ENCODE peak calls at places on chromosomes 7 and 10, in ten cellular contexts. One of them, this sample, is unnamed.

GRCh38 chr10:35352508-35352907 is 16.2 kb downstream of the CCNY start:
- DNase-seq in tibial artery: no peak
- DNase-seq in tibial nerve: no peak
- DNase-seq in GM23338: no peak
- DNase-seq in cardiac muscle cell: no peak
- DNase-seq in colonic mucosa: no peak
- DNase-seq in dorsolateral prefrontal cortex: no peak
- DNase-seq in GM06990: no peak
- DNase-seq in bronchial epithelial cell: no peak
- DNase-seq in left ventricle myocardium inferior: no peak
- DNase-seq in this sample: no peak

GRCh38 chr10:96502561-96503267 is 11.0 kb downstream of the TLL2 start:
- DNase-seq in tibial artery: no peak
- DNase-seq in tibial nerve: no peak
- DNase-seq in GM23338: no peak
- DNase-seq in cardiac muscle cell: no peak
- DNase-seq in colonic mucosa: no peak
- DNase-seq in dorsolateral prefrontal cortex: no peak
- DNase-seq in GM06990: no peak
- DNase-seq in bronchial epithelial cell: peak
- DNase-seq in left ventricle myocardium inferior: no peak
- DNase-seq in this sample: peak

GRCh38 chr10:74381291-74381885 is 230.4 kb downstream of the ADK start:
- DNase-seq in tibial artery: no peak
- DNase-seq in tibial nerve: no peak
- DNase-seq in GM23338: no peak
- DNase-seq in cardiac muscle cell: no peak
- DNase-seq in colonic mucosa: no peak
- DNase-seq in dorsolateral prefrontal cortex: no peak
- DNase-seq in GM06990: no peak
- DNase-seq in bronchial epithelial cell: no peak
- DNase-seq in left ventricle myocardium inferior: no peak
- DNase-seq in this sample: no peak

GRCh38 chr7:17463511-17464085 is 165.1 kb downstream of the AHR start:
- DNase-seq in tibial artery: no peak
- DNase-seq in tibial nerve: no peak
- DNase-seq in GM23338: no peak
- DNase-seq in cardiac muscle cell: no peak
- DNase-seq in colonic mucosa: no peak
- DNase-seq in dorsolateral prefrontal cortex: no peak
- DNase-seq in GM06990: no peak
- DNase-seq in bronchial epithelial cell: no peak
- DNase-seq in left ventricle myocardium inferior: no peak
- DNase-seq in this sample: no peak

GRCh38 chr10:113300628-113301027 is 252.2 kb upstream of the HABP2 start:
- DNase-seq in tibial artery: no peak
- DNase-seq in tibial nerve: no peak
- DNase-seq in GM23338: no peak
- DNase-seq in cardiac muscle cell: no peak
- DNase-seq in colonic mucosa: no peak
- DNase-seq in dorsolateral prefrontal cortex: no peak
- DNase-seq in GM06990: no peak
- DNase-seq in bronchial epithelial cell: no peak
- DNase-seq in left ventricle myocardium inferior: no peak
- DNase-seq in this sample: no peak

GRCh38 chr7:120995659-120996058 is 7.1 kb downstream of the CPED1 start:
- DNase-seq in tibial artery: no peak
- DNase-seq in tibial nerve: no peak
- DNase-seq in GM23338: no peak
- DNase-seq in cardiac muscle cell: no peak
- DNase-seq in colonic mucosa: no peak
- DNase-seq in dorsolateral prefrontal cortex: no peak
- DNase-seq in GM06990: no peak
- DNase-seq in bronchial epithelial cell: no peak
- DNase-seq in left ventricle myocardium inferior: no peak
- DNase-seq in this sample: no peak

GRCh38 chr7:79453558-79454324 is at the start of gene MAGI2:
- DNase-seq in tibial artery: peak
- DNase-seq in tibial nerve: peak
- DNase-seq in GM23338: peak
- DNase-seq in cardiac muscle cell: peak
- DNase-seq in colonic mucosa: peak
- DNase-seq in dorsolateral prefrontal cortex: peak
- DNase-seq in GM06990: no peak
- DNase-seq in bronchial epithelial cell: peak
- DNase-seq in left ventricle myocardium inferior: peak
- DNase-seq in this sample: no peak

GRCh38 chr7:86937499-86937898 is 122.0 kb downstream of the ELAPOR2 start:
- DNase-seq in tibial artery: no peak
- DNase-seq in tibial nerve: no peak
- DNase-seq in GM23338: no peak
- DNase-seq in cardiac muscle cell: no peak
- DNase-seq in colonic mucosa: no peak
- DNase-seq in dorsolateral prefrontal cortex: no peak
- DNase-seq in GM06990: no peak
- DNase-seq in bronchial epithelial cell: no peak
- DNase-seq in left ventricle myocardium inferior: no peak
- DNase-seq in this sample: no peak

GRCh38 chr10:60952846-60953220 is 8.8 kb upstream of the RHOBTB1 start:
- DNase-seq in tibial artery: no peak
- DNase-seq in tibial nerve: no peak
- DNase-seq in GM23338: no peak
- DNase-seq in cardiac muscle cell: no peak
- DNase-seq in colonic mucosa: no peak
- DNase-seq in dorsolateral prefrontal cortex: no peak
- DNase-seq in GM06990: no peak
- DNase-seq in bronchial epithelial cell: no peak
- DNase-seq in left ventricle myocardium inferior: no peak
- DNase-seq in this sample: no peak

GRCh38 chr7:768881-769504 is 41.9 kb upstream of the PRKAR1B start:
- DNase-seq in tibial artery: no peak
- DNase-seq in tibial nerve: no peak
- DNase-seq in GM23338: peak
- DNase-seq in cardiac muscle cell: peak
- DNase-seq in colonic mucosa: no peak
- DNase-seq in dorsolateral prefrontal cortex: no peak
- DNase-seq in GM06990: no peak
- DNase-seq in bronchial epithelial cell: no peak
- DNase-seq in left ventricle myocardium inferior: peak
- DNase-seq in this sample: no peak

GRCh38 chr10:74244097-74244685 is 93.2 kb downstream of the ADK start:
- DNase-seq in tibial artery: no peak
- DNase-seq in tibial nerve: no peak
- DNase-seq in GM23338: peak
- DNase-seq in cardiac muscle cell: peak
- DNase-seq in colonic mucosa: peak
- DNase-seq in dorsolateral prefrontal cortex: no peak
- DNase-seq in GM06990: no peak
- DNase-seq in bronchial epithelial cell: peak
- DNase-seq in left ventricle myocardium inferior: no peak
- DNase-seq in this sample: no peak

GRCh38 chr10:34710391-34710751 is 104.7 kb downstream of the PARD3 start:
- DNase-seq in tibial artery: no peak
- DNase-seq in tibial nerve: no peak
- DNase-seq in GM23338: no peak
- DNase-seq in cardiac muscle cell: peak
- DNase-seq in colonic mucosa: no peak
- DNase-seq in dorsolateral prefrontal cortex: no peak
- DNase-seq in GM06990: no peak
- DNase-seq in bronchial epithelial cell: peak
- DNase-seq in left ventricle myocardium inferior: no peak
- DNase-seq in this sample: no peak

GRCh38 chr10:125128397-125129075 is 31.8 kb downstream of the CTBP2 start:
- DNase-seq in tibial artery: no peak
- DNase-seq in tibial nerve: no peak
- DNase-seq in GM23338: no peak
- DNase-seq in cardiac muscle cell: no peak
- DNase-seq in colonic mucosa: no peak
- DNase-seq in dorsolateral prefrontal cortex: no peak
- DNase-seq in GM06990: no peak
- DNase-seq in bronchial epithelial cell: no peak
- DNase-seq in left ventricle myocardium inferior: no peak
- DNase-seq in this sample: no peak

GRCh38 chr10:133401500-133401899 is 7.5 kb downstream of the MTG1 start:
- DNase-seq in tibial artery: no peak
- DNase-seq in tibial nerve: no peak
- DNase-seq in GM23338: no peak
- DNase-seq in cardiac muscle cell: no peak
- DNase-seq in colonic mucosa: no peak
- DNase-seq in dorsolateral prefrontal cortex: no peak
- DNase-seq in GM06990: no peak
- DNase-seq in bronchial epithelial cell: no peak
- DNase-seq in left ventricle myocardium inferior: no peak
- DNase-seq in this sample: no peak

GRCh38 chr10:7121154-7121797 is 289.6 kb downstream of the SFMBT2 start:
- DNase-seq in tibial artery: no peak
- DNase-seq in tibial nerve: no peak
- DNase-seq in GM23338: peak
- DNase-seq in cardiac muscle cell: peak
- DNase-seq in colonic mucosa: peak
- DNase-seq in dorsolateral prefrontal cortex: peak
- DNase-seq in GM06990: peak
- DNase-seq in bronchial epithelial cell: no peak
- DNase-seq in left ventricle myocardium inferior: peak
- DNase-seq in this sample: no peak

GRCh38 chr10:133100186-133100585 is 12.5 kb downstream of the ADGRA1 start:
- DNase-seq in tibial artery: no peak
- DNase-seq in tibial nerve: no peak
- DNase-seq in GM23338: no peak
- DNase-seq in cardiac muscle cell: no peak
- DNase-seq in colonic mucosa: no peak
- DNase-seq in dorsolateral prefrontal cortex: no peak
- DNase-seq in GM06990: no peak
- DNase-seq in bronchial epithelial cell: no peak
- DNase-seq in left ventricle myocardium inferior: no peak
- DNase-seq in this sample: no peak

GRCh38 chr10:59878915-59879314 is 27.4 kb downstream of the CCDC6 start:
- DNase-seq in tibial artery: no peak
- DNase-seq in tibial nerve: no peak
- DNase-seq in GM23338: no peak
- DNase-seq in cardiac muscle cell: no peak
- DNase-seq in colonic mucosa: no peak
- DNase-seq in dorsolateral prefrontal cortex: no peak
- DNase-seq in GM06990: no peak
- DNase-seq in bronchial epithelial cell: no peak
- DNase-seq in left ventricle myocardium inferior: no peak
- DNase-seq in this sample: no peak
- H3K4me3 ChIP-seq in tibial artery: no peak
- H3K4me3 ChIP-seq in tibial nerve: no peak
- H3K4me3 ChIP-seq in GM23338: no peak
- H3K4me3 ChIP-seq in cardiac muscle cell: no peak
- H3K4me3 ChIP-seq in colonic mucosa: no peak
- H3K4me3 ChIP-seq in dorsolateral prefrontal cortex: no peak
- H3K4me3 ChIP-seq in GM06990: peak
- H3K4me3 ChIP-seq in bronchial epithelial cell: no peak
- H3K4me3 ChIP-seq in left ventricle myocardium inferior: no peak
- H3K4me3 ChIP-seq in this sample: no peak

DNA sequence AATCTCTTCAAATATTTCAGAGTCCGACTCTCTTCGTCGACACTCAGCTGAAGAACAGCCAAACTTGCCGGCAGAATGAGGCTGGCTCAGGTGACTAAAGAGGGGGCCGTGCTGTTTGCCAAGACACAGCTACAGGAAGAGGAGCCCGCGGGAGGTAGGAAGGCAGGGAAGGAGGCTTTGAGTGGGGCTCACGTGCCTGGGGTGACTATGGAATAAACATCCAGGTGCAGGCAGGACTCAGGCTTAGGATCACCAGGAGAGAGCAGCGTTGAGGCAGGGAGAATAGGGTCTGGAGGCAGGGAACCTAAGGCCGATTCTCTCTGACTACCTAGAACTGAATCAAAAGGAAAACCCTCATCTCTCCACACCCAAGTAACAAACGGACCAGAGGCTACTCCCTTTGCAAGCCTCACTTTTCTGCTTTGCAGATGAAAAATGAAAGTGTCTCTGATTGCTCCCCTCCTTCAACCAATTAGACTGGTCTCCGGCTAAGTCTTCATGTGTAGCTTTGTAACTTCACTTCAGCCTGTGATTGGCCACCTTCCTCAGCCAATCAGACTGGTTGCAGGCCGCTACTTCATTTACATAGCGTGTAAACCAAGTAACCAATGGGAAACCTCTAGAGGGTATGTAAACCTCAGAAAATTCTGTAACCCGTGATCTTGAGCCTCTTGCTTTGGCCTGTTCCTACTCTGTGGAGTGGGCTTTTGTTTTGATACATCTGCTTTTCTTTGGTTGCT is 19.7 kb upstream of the BNIP3 start:
- DNase-seq in tibial artery: peak
- DNase-seq in tibial nerve: no peak
- DNase-seq in GM23338: peak
- DNase-seq in cardiac muscle cell: peak
- DNase-seq in colonic mucosa: no peak
- DNase-seq in dorsolateral prefrontal cortex: no peak
- DNase-seq in GM06990: no peak
- DNase-seq in bronchial epithelial cell: peak
- DNase-seq in left ventricle myocardium inferior: no peak
- DNase-seq in this sample: no peak
- TF ChIP-seq CTCF in tibial artery: no peak
- TF ChIP-seq CTCF in tibial nerve: no peak
- TF ChIP-seq CTCF in GM23338: peak
- TF ChIP-seq CTCF in cardiac muscle cell: peak
- TF ChIP-seq CTCF in colonic mucosa: no peak
- TF ChIP-seq CTCF in dorsolateral prefrontal cortex: no peak
- TF ChIP-seq CTCF in GM06990: no peak
- TF ChIP-seq CTCF in bronchial epithelial cell: peak
- TF ChIP-seq CTCF in left ventricle myocardium inferior: peak
- TF ChIP-seq CTCF in this sample: peak

GRCh38 chr7:47635091-47636090 is 53.5 kb upstream of the TNS3 start:
- DNase-seq in tibial artery: peak
- DNase-seq in tibial nerve: no peak
- DNase-seq in GM23338: peak
- DNase-seq in cardiac muscle cell: no peak
- DNase-seq in colonic mucosa: peak
- DNase-seq in dorsolateral prefrontal cortex: no peak
- DNase-seq in GM06990: no peak
- DNase-seq in bronchial epithelial cell: peak
- DNase-seq in left ventricle myocardium inferior: no peak
- DNase-seq in this sample: no peak
- H3K4me3 ChIP-seq in tibial artery: peak
- H3K4me3 ChIP-seq in tibial nerve: no peak
- H3K4me3 ChIP-seq in GM23338: peak
- H3K4me3 ChIP-seq in cardiac muscle cell: no peak
- H3K4me3 ChIP-seq in colonic mucosa: no peak
- H3K4me3 ChIP-seq in dorsolateral prefrontal cortex: no peak
- H3K4me3 ChIP-seq in GM06990: no peak
- H3K4me3 ChIP-seq in bronchial epithelial cell: peak
- H3K4me3 ChIP-seq in left ventricle myocardium inferior: no peak
- H3K4me3 ChIP-seq in this sample: peak

DNA sequence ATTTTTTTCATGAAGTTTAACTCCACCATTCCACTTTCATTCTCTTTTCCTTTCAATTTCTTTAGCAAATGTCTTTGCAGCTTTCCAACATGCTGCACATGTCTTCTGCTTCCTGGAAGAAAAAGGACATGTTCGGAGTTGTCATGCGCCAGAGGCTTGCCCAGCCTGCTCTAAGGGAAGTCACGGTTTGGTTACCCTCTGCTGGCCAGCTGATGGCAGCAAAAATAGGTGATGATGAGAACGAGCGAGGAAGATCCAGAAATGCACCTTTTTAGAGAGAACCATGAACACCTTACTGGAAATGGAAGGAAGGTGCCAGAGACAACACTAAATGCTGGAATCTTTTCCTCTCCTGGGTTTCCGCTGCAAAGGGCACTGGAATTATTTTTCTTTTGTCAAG is 4.9 kb upstream of the ZSCAN21 start:
- DNase-seq in tibial artery: no peak
- DNase-seq in tibial nerve: no peak
- DNase-seq in GM23338: no peak
- DNase-seq in cardiac muscle cell: no peak
- DNase-seq in colonic mucosa: peak
- DNase-seq in dorsolateral prefrontal cortex: no peak
- DNase-seq in GM06990: no peak
- DNase-seq in bronchial epithelial cell: peak
- DNase-seq in left ventricle myocardium inferior: no peak
- DNase-seq in this sample: peak
- TF ChIP-seq CTCF in tibial artery: no peak
- TF ChIP-seq CTCF in tibial nerve: no peak
- TF ChIP-seq CTCF in GM23338: peak
- TF ChIP-seq CTCF in cardiac muscle cell: no peak
- TF ChIP-seq CTCF in colonic mucosa: no peak
- TF ChIP-seq CTCF in dorsolateral prefrontal cortex: no peak
- TF ChIP-seq CTCF in GM06990: peak
- TF ChIP-seq CTCF in bronchial epithelial cell: peak
- TF ChIP-seq CTCF in left ventricle myocardium inferior: no peak
- TF ChIP-seq CTCF in this sample: peak

This sample was measured in epithelial cell of proximal tubule.